ENCODE peak calls at places on chromosomes 2 and 18, in nine cellular contexts. One of them, this sample, is unnamed.

GRCh38 chr18:59810183-59810582 is 89.6 kb upstream of the PMAIP1 start:
- DNase-seq in H4: no peak
- DNase-seq in ELR: no peak
- DNase-seq in stimulated activated CD4-positive, alpha-beta T cell treated with anti-CD3 and anti-CD28 coated beads, Interleukin-15, amount 100 ng/mL, for 1 hour: no peak
- DNase-seq in stimulated activated naive B cell treated with anti-CD40 and anti-IgM and Interleukin-4, amounts not matched to agents 10 μg/mL and 1 μg/mL and 100 μg/mL, for 72 hours: no peak
- DNase-seq in GM06990: no peak
- DNase-seq in GM12865: peak
- DNase-seq in H7: no peak
- DNase-seq in posterior cingulate gyrus: no peak
- DNase-seq in this sample: no peak

GRCh38 chr18:6624271-6624670 is 105.2 kb upstream of the ARHGAP28 start:
- DNase-seq in H4: peak
- DNase-seq in ELR: peak
- DNase-seq in stimulated activated CD4-positive, alpha-beta T cell treated with anti-CD3 and anti-CD28 coated beads, Interleukin-15, amount 100 ng/mL, for 1 hour: no peak
- DNase-seq in stimulated activated naive B cell treated with anti-CD40 and anti-IgM and Interleukin-4, amounts not matched to agents 10 μg/mL and 1 μg/mL and 100 μg/mL, for 72 hours: no peak
- DNase-seq in GM06990: no peak
- DNase-seq in GM12865: no peak
- DNase-seq in H7: no peak
- DNase-seq in posterior cingulate gyrus: no peak
- DNase-seq in this sample: no peak

GRCh38 chr18:8745355-8746014 is 40.1 kb downstream of the MTCL1 start:
- DNase-seq in H4: no peak
- DNase-seq in ELR: no peak
- DNase-seq in stimulated activated CD4-positive, alpha-beta T cell treated with anti-CD3 and anti-CD28 coated beads, Interleukin-15, amount 100 ng/mL, for 1 hour: no peak
- DNase-seq in stimulated activated naive B cell treated with anti-CD40 and anti-IgM and Interleukin-4, amounts not matched to agents 10 μg/mL and 1 μg/mL and 100 μg/mL, for 72 hours: no peak
- DNase-seq in GM06990: no peak
- DNase-seq in GM12865: no peak
- DNase-seq in H7: no peak
- DNase-seq in posterior cingulate gyrus: no peak
- DNase-seq in this sample: no peak

GRCh38 chr18:57798713-57799373 is 4.3 kb downstream of the ATP8B1 start:
- DNase-seq in H4: no peak
- DNase-seq in ELR: no peak
- DNase-seq in stimulated activated CD4-positive, alpha-beta T cell treated with anti-CD3 and anti-CD28 coated beads, Interleukin-15, amount 100 ng/mL, for 1 hour: no peak
- DNase-seq in stimulated activated naive B cell treated with anti-CD40 and anti-IgM and Interleukin-4, amounts not matched to agents 10 μg/mL and 1 μg/mL and 100 μg/mL, for 72 hours: no peak
- DNase-seq in GM06990: no peak
- DNase-seq in GM12865: no peak
- DNase-seq in H7: no peak
- DNase-seq in posterior cingulate gyrus: no peak
- DNase-seq in this sample: no peak

GRCh38 chr2:42906557-42907380 is 114.4 kb upstream of the HAAO start:
- DNase-seq in H4: peak
- DNase-seq in ELR: no peak
- DNase-seq in stimulated activated CD4-positive, alpha-beta T cell treated with anti-CD3 and anti-CD28 coated beads, Interleukin-15, amount 100 ng/mL, for 1 hour: no peak
- DNase-seq in stimulated activated naive B cell treated with anti-CD40 and anti-IgM and Interleukin-4, amounts not matched to agents 10 μg/mL and 1 μg/mL and 100 μg/mL, for 72 hours: no peak
- DNase-seq in GM06990: no peak
- DNase-seq in GM12865: peak
- DNase-seq in H7: peak
- DNase-seq in posterior cingulate gyrus: no peak
- DNase-seq in this sample: peak

GRCh38 chr2:225002039-225002655 is 40.1 kb downstream of the DOCK10 start:
- DNase-seq in H4: peak
- DNase-seq in ELR: peak
- DNase-seq in stimulated activated CD4-positive, alpha-beta T cell treated with anti-CD3 and anti-CD28 coated beads, Interleukin-15, amount 100 ng/mL, for 1 hour: peak
- DNase-seq in stimulated activated naive B cell treated with anti-CD40 and anti-IgM and Interleukin-4, amounts not matched to agents 10 μg/mL and 1 μg/mL and 100 μg/mL, for 72 hours: peak
- DNase-seq in GM06990: no peak
- DNase-seq in GM12865: peak
- DNase-seq in H7: peak
- DNase-seq in posterior cingulate gyrus: peak
- DNase-seq in this sample: peak

GRCh38 chr2:26764906-26765305 is 822 bp downstream of the SLC35F6 start:
- DNase-seq in H4: no peak
- DNase-seq in ELR: no peak
- DNase-seq in stimulated activated CD4-positive, alpha-beta T cell treated with anti-CD3 and anti-CD28 coated beads, Interleukin-15, amount 100 ng/mL, for 1 hour: no peak
- DNase-seq in stimulated activated naive B cell treated with anti-CD40 and anti-IgM and Interleukin-4, amounts not matched to agents 10 μg/mL and 1 μg/mL and 100 μg/mL, for 72 hours: no peak
- DNase-seq in GM06990: no peak
- DNase-seq in GM12865: no peak
- DNase-seq in H7: peak
- DNase-seq in posterior cingulate gyrus: no peak
- DNase-seq in this sample: no peak

GRCh38 chr2:17375262-17375661 is 143.0 kb downstream of the RAD51AP2 start:
- DNase-seq in H4: no peak
- DNase-seq in ELR: no peak
- DNase-seq in stimulated activated CD4-positive, alpha-beta T cell treated with anti-CD3 and anti-CD28 coated beads, Interleukin-15, amount 100 ng/mL, for 1 hour: no peak
- DNase-seq in stimulated activated naive B cell treated with anti-CD40 and anti-IgM and Interleukin-4, amounts not matched to agents 10 μg/mL and 1 μg/mL and 100 μg/mL, for 72 hours: no peak
- DNase-seq in GM06990: no peak
- DNase-seq in GM12865: peak
- DNase-seq in H7: no peak
- DNase-seq in posterior cingulate gyrus: no peak
- DNase-seq in this sample: peak

GRCh38 chr2:69594341-69594740 is 49.2 kb downstream of the AAK1 start:
- DNase-seq in H4: peak
- DNase-seq in ELR: no peak
- DNase-seq in stimulated activated CD4-positive, alpha-beta T cell treated with anti-CD3 and anti-CD28 coated beads, Interleukin-15, amount 100 ng/mL, for 1 hour: no peak
- DNase-seq in stimulated activated naive B cell treated with anti-CD40 and anti-IgM and Interleukin-4, amounts not matched to agents 10 μg/mL and 1 μg/mL and 100 μg/mL, for 72 hours: no peak
- DNase-seq in GM06990: no peak
- DNase-seq in GM12865: no peak
- DNase-seq in H7: no peak
- DNase-seq in posterior cingulate gyrus: no peak
- DNase-seq in this sample: no peak

GRCh38 chr18:62085766-62086165 is 101.1 kb downstream of the PIGN start:
- DNase-seq in H4: no peak
- DNase-seq in ELR: peak
- DNase-seq in stimulated activated CD4-positive, alpha-beta T cell treated with anti-CD3 and anti-CD28 coated beads, Interleukin-15, amount 100 ng/mL, for 1 hour: no peak
- DNase-seq in stimulated activated naive B cell treated with anti-CD40 and anti-IgM and Interleukin-4, amounts not matched to agents 10 μg/mL and 1 μg/mL and 100 μg/mL, for 72 hours: no peak
- DNase-seq in GM06990: no peak
- DNase-seq in GM12865: no peak
- DNase-seq in H7: no peak
- DNase-seq in posterior cingulate gyrus: no peak
- DNase-seq in this sample: no peak

GRCh38 chr2:27776097-27776496 is 4.6 kb downstream of the MRPL33 start:
- DNase-seq in H4: no peak
- DNase-seq in ELR: peak
- DNase-seq in stimulated activated CD4-positive, alpha-beta T cell treated with anti-CD3 and anti-CD28 coated beads, Interleukin-15, amount 100 ng/mL, for 1 hour: no peak
- DNase-seq in stimulated activated naive B cell treated with anti-CD40 and anti-IgM and Interleukin-4, amounts not matched to agents 10 μg/mL and 1 μg/mL and 100 μg/mL, for 72 hours: no peak
- DNase-seq in GM06990: no peak
- DNase-seq in GM12865: no peak
- DNase-seq in H7: no peak
- DNase-seq in posterior cingulate gyrus: peak
- DNase-seq in this sample: no peak

GRCh38 chr18:54888933-54889332 is 60.7 kb downstream of the RAB27B start:
- DNase-seq in H4: no peak
- DNase-seq in ELR: peak
- DNase-seq in stimulated activated CD4-positive, alpha-beta T cell treated with anti-CD3 and anti-CD28 coated beads, Interleukin-15, amount 100 ng/mL, for 1 hour: no peak
- DNase-seq in stimulated activated naive B cell treated with anti-CD40 and anti-IgM and Interleukin-4, amounts not matched to agents 10 μg/mL and 1 μg/mL and 100 μg/mL, for 72 hours: no peak
- DNase-seq in GM06990: no peak
- DNase-seq in GM12865: no peak
- DNase-seq in H7: no peak
- DNase-seq in posterior cingulate gyrus: no peak
- DNase-seq in this sample: no peak

GRCh38 chr2:185318271-185318724 is 420.3 kb upstream of the FSIP2 start:
- DNase-seq in H4: no peak
- DNase-seq in ELR: peak
- DNase-seq in stimulated activated CD4-positive, alpha-beta T cell treated with anti-CD3 and anti-CD28 coated beads, Interleukin-15, amount 100 ng/mL, for 1 hour: no peak
- DNase-seq in stimulated activated naive B cell treated with anti-CD40 and anti-IgM and Interleukin-4, amounts not matched to agents 10 μg/mL and 1 μg/mL and 100 μg/mL, for 72 hours: no peak
- DNase-seq in GM06990: no peak
- DNase-seq in GM12865: no peak
- DNase-seq in H7: no peak
- DNase-seq in posterior cingulate gyrus: no peak
- DNase-seq in this sample: no peak

GRCh38 chr2:85772019-85772745 is 18.4 kb downstream of the ATOH8 start:
- DNase-seq in H4: peak
- DNase-seq in ELR: peak
- DNase-seq in stimulated activated CD4-positive, alpha-beta T cell treated with anti-CD3 and anti-CD28 coated beads, Interleukin-15, amount 100 ng/mL, for 1 hour: no peak
- DNase-seq in stimulated activated naive B cell treated with anti-CD40 and anti-IgM and Interleukin-4, amounts not matched to agents 10 μg/mL and 1 μg/mL and 100 μg/mL, for 72 hours: no peak
- DNase-seq in GM06990: no peak
- DNase-seq in GM12865: no peak
- DNase-seq in H7: peak
- DNase-seq in posterior cingulate gyrus: peak
- DNase-seq in this sample: peak

GRCh38 chr2:104572856-104573255 is 281.1 kb upstream of the POU3F3 start:
- DNase-seq in H4: no peak
- DNase-seq in ELR: no peak
- DNase-seq in stimulated activated CD4-positive, alpha-beta T cell treated with anti-CD3 and anti-CD28 coated beads, Interleukin-15, amount 100 ng/mL, for 1 hour: no peak
- DNase-seq in stimulated activated naive B cell treated with anti-CD40 and anti-IgM and Interleukin-4, amounts not matched to agents 10 μg/mL and 1 μg/mL and 100 μg/mL, for 72 hours: no peak
- DNase-seq in GM06990: no peak
- DNase-seq in GM12865: no peak
- DNase-seq in H7: no peak
- DNase-seq in posterior cingulate gyrus: no peak
- DNase-seq in this sample: no peak

GRCh38 chr2:70084973-70085710 is 2.1 kb upstream of the PCBP1 start:
- DNase-seq in H4: no peak
- DNase-seq in ELR: no peak
- DNase-seq in stimulated activated CD4-positive, alpha-beta T cell treated with anti-CD3 and anti-CD28 coated beads, Interleukin-15, amount 100 ng/mL, for 1 hour: peak
- DNase-seq in stimulated activated naive B cell treated with anti-CD40 and anti-IgM and Interleukin-4, amounts not matched to agents 10 μg/mL and 1 μg/mL and 100 μg/mL, for 72 hours: no peak
- DNase-seq in GM06990: peak
- DNase-seq in GM12865: peak
- DNase-seq in H7: peak
- DNase-seq in posterior cingulate gyrus: no peak
- DNase-seq in this sample: peak

GRCh38 chr2:83386559-83386958 is 1072.5 kb downstream of the SUCLG1 start:
- DNase-seq in H4: no peak
- DNase-seq in ELR: no peak
- DNase-seq in stimulated activated CD4-positive, alpha-beta T cell treated with anti-CD3 and anti-CD28 coated beads, Interleukin-15, amount 100 ng/mL, for 1 hour: no peak
- DNase-seq in stimulated activated naive B cell treated with anti-CD40 and anti-IgM and Interleukin-4, amounts not matched to agents 10 μg/mL and 1 μg/mL and 100 μg/mL, for 72 hours: no peak
- DNase-seq in GM06990: no peak
- DNase-seq in GM12865: no peak
- DNase-seq in H7: no peak
- DNase-seq in posterior cingulate gyrus: no peak
- DNase-seq in this sample: no peak

GRCh38 chr18:79657342-79657996 is 22.1 kb upstream of the CTDP1 start:
- DNase-seq in H4: no peak
- DNase-seq in ELR: no peak
- DNase-seq in stimulated activated CD4-positive, alpha-beta T cell treated with anti-CD3 and anti-CD28 coated beads, Interleukin-15, amount 100 ng/mL, for 1 hour: no peak
- DNase-seq in stimulated activated naive B cell treated with anti-CD40 and anti-IgM and Interleukin-4, amounts not matched to agents 10 μg/mL and 1 μg/mL and 100 μg/mL, for 72 hours: no peak
- DNase-seq in GM06990: no peak
- DNase-seq in GM12865: no peak
- DNase-seq in H7: peak
- DNase-seq in posterior cingulate gyrus: no peak
- DNase-seq in this sample: peak

GRCh38 chr2:199543606-199544172 is 86.0 kb upstream of the SATB2 start:
- DNase-seq in H4: no peak
- DNase-seq in ELR: no peak
- DNase-seq in stimulated activated CD4-positive, alpha-beta T cell treated with anti-CD3 and anti-CD28 coated beads, Interleukin-15, amount 100 ng/mL, for 1 hour: no peak
- DNase-seq in stimulated activated naive B cell treated with anti-CD40 and anti-IgM and Interleukin-4, amounts not matched to agents 10 μg/mL and 1 μg/mL and 100 μg/mL, for 72 hours: no peak
- DNase-seq in GM06990: no peak
- DNase-seq in GM12865: no peak
- DNase-seq in H7: no peak
- DNase-seq in posterior cingulate gyrus: no peak
- DNase-seq in this sample: no peak

GRCh38 chr2:46256563-46257142 is 40.6 kb upstream of the EPAS1 start:
- DNase-seq in H4: no peak
- DNase-seq in ELR: no peak
- DNase-seq in stimulated activated CD4-positive, alpha-beta T cell treated with anti-CD3 and anti-CD28 coated beads, Interleukin-15, amount 100 ng/mL, for 1 hour: no peak
- DNase-seq in stimulated activated naive B cell treated with anti-CD40 and anti-IgM and Interleukin-4, amounts not matched to agents 10 μg/mL and 1 μg/mL and 100 μg/mL, for 72 hours: no peak
- DNase-seq in GM06990: no peak
- DNase-seq in GM12865: no peak
- DNase-seq in H7: no peak
- DNase-seq in posterior cingulate gyrus: no peak
- DNase-seq in this sample: no peak

GRCh38 chr2:16311521-16312440 is 353.9 kb downstream of the CYRIA start:
- DNase-seq in H4: no peak
- DNase-seq in ELR: no peak
- DNase-seq in stimulated activated CD4-positive, alpha-beta T cell treated with anti-CD3 and anti-CD28 coated beads, Interleukin-15, amount 100 ng/mL, for 1 hour: no peak
- DNase-seq in stimulated activated naive B cell treated with anti-CD40 and anti-IgM and Interleukin-4, amounts not matched to agents 10 μg/mL and 1 μg/mL and 100 μg/mL, for 72 hours: no peak
- DNase-seq in GM06990: no peak
- DNase-seq in GM12865: no peak
- DNase-seq in H7: no peak
- DNase-seq in posterior cingulate gyrus: no peak
- DNase-seq in this sample: no peak

GRCh38 chr2:68094111-68094510 is 31.3 kb upstream of the C1D start:
- DNase-seq in H4: no peak
- DNase-seq in ELR: no peak
- DNase-seq in stimulated activated CD4-positive, alpha-beta T cell treated with anti-CD3 and anti-CD28 coated beads, Interleukin-15, amount 100 ng/mL, for 1 hour: no peak
- DNase-seq in stimulated activated naive B cell treated with anti-CD40 and anti-IgM and Interleukin-4, amounts not matched to agents 10 μg/mL and 1 μg/mL and 100 μg/mL, for 72 hours: no peak
- DNase-seq in GM06990: no peak
- DNase-seq in GM12865: no peak
- DNase-seq in H7: no peak
- DNase-seq in posterior cingulate gyrus: no peak
- DNase-seq in this sample: no peak

GRCh38 chr2:222693837-222694236 is 22.4 kb downstream of the MOGAT1 start:
- DNase-seq in H4: peak
- DNase-seq in ELR: peak
- DNase-seq in stimulated activated CD4-positive, alpha-beta T cell treated with anti-CD3 and anti-CD28 coated beads, Interleukin-15, amount 100 ng/mL, for 1 hour: no peak
- DNase-seq in stimulated activated naive B cell treated with anti-CD40 and anti-IgM and Interleukin-4, amounts not matched to agents 10 μg/mL and 1 μg/mL and 100 μg/mL, for 72 hours: no peak
- DNase-seq in GM06990: no peak
- DNase-seq in GM12865: peak
- DNase-seq in H7: no peak
- DNase-seq in posterior cingulate gyrus: no peak
- DNase-seq in this sample: no peak

GRCh38 chr18:67919316-67919715 is 402.8 kb upstream of the DSEL start:
- DNase-seq in H4: no peak
- DNase-seq in ELR: no peak
- DNase-seq in stimulated activated CD4-positive, alpha-beta T cell treated with anti-CD3 and anti-CD28 coated beads, Interleukin-15, amount 100 ng/mL, for 1 hour: no peak
- DNase-seq in stimulated activated naive B cell treated with anti-CD40 and anti-IgM and Interleukin-4, amounts not matched to agents 10 μg/mL and 1 μg/mL and 100 μg/mL, for 72 hours: no peak
- DNase-seq in GM06990: no peak
- DNase-seq in GM12865: no peak
- DNase-seq in H7: no peak
- DNase-seq in posterior cingulate gyrus: no peak
- DNase-seq in this sample: no peak

GRCh38 chr2:46336560-46336959 is 39.4 kb downstream of the EPAS1 start:
- DNase-seq in H4: no peak
- DNase-seq in ELR: peak
- DNase-seq in stimulated activated CD4-positive, alpha-beta T cell treated with anti-CD3 and anti-CD28 coated beads, Interleukin-15, amount 100 ng/mL, for 1 hour: no peak
- DNase-seq in stimulated activated naive B cell treated with anti-CD40 and anti-IgM and Interleukin-4, amounts not matched to agents 10 μg/mL and 1 μg/mL and 100 μg/mL, for 72 hours: no peak
- DNase-seq in GM06990: no peak
- DNase-seq in GM12865: no peak
- DNase-seq in H7: no peak
- DNase-seq in posterior cingulate gyrus: no peak
- DNase-seq in this sample: no peak

GRCh38 chr18:48859311-48860275 is 91.2 kb downstream of the SMAD7 start:
- DNase-seq in H4: no peak
- DNase-seq in ELR: no peak
- DNase-seq in stimulated activated CD4-positive, alpha-beta T cell treated with anti-CD3 and anti-CD28 coated beads, Interleukin-15, amount 100 ng/mL, for 1 hour: no peak
- DNase-seq in stimulated activated naive B cell treated with anti-CD40 and anti-IgM and Interleukin-4, amounts not matched to agents 10 μg/mL and 1 μg/mL and 100 μg/mL, for 72 hours: no peak
- DNase-seq in GM06990: no peak
- DNase-seq in GM12865: no peak
- DNase-seq in H7: peak
- DNase-seq in posterior cingulate gyrus: peak
- DNase-seq in this sample: peak

GRCh38 chr2:102753563-102754159 is 8.2 kb upstream of the TMEM182 start:
- DNase-seq in H4: peak
- DNase-seq in ELR: peak
- DNase-seq in stimulated activated CD4-positive, alpha-beta T cell treated with anti-CD3 and anti-CD28 coated beads, Interleukin-15, amount 100 ng/mL, for 1 hour: no peak
- DNase-seq in stimulated activated naive B cell treated with anti-CD40 and anti-IgM and Interleukin-4, amounts not matched to agents 10 μg/mL and 1 μg/mL and 100 μg/mL, for 72 hours: no peak
- DNase-seq in GM06990: no peak
- DNase-seq in GM12865: peak
- DNase-seq in H7: no peak
- DNase-seq in posterior cingulate gyrus: peak
- DNase-seq in this sample: peak

GRCh38 chr2:117698287-117698686 is 116.2 kb upstream of the DDX18 start:
- DNase-seq in H4: no peak
- DNase-seq in ELR: no peak
- DNase-seq in stimulated activated CD4-positive, alpha-beta T cell treated with anti-CD3 and anti-CD28 coated beads, Interleukin-15, amount 100 ng/mL, for 1 hour: no peak
- DNase-seq in stimulated activated naive B cell treated with anti-CD40 and anti-IgM and Interleukin-4, amounts not matched to agents 10 μg/mL and 1 μg/mL and 100 μg/mL, for 72 hours: no peak
- DNase-seq in GM06990: no peak
- DNase-seq in GM12865: no peak
- DNase-seq in H7: no peak
- DNase-seq in posterior cingulate gyrus: no peak
- DNase-seq in this sample: no peak

GRCh38 chr18:3869848-3870247 is 419.9 kb downstream of the TGIF1 start:
- DNase-seq in H4: peak
- DNase-seq in ELR: peak
- DNase-seq in stimulated activated CD4-positive, alpha-beta T cell treated with anti-CD3 and anti-CD28 coated beads, Interleukin-15, amount 100 ng/mL, for 1 hour: no peak
- DNase-seq in stimulated activated naive B cell treated with anti-CD40 and anti-IgM and Interleukin-4, amounts not matched to agents 10 μg/mL and 1 μg/mL and 100 μg/mL, for 72 hours: no peak
- DNase-seq in GM06990: no peak
- DNase-seq in GM12865: peak
- DNase-seq in H7: peak
- DNase-seq in posterior cingulate gyrus: no peak
- DNase-seq in this sample: no peak

GRCh38 chr2:184560603-184561002 is 37.7 kb upstream of the ZNF804A start:
- DNase-seq in H4: no peak
- DNase-seq in ELR: no peak
- DNase-seq in stimulated activated CD4-positive, alpha-beta T cell treated with anti-CD3 and anti-CD28 coated beads, Interleukin-15, amount 100 ng/mL, for 1 hour: no peak
- DNase-seq in stimulated activated naive B cell treated with anti-CD40 and anti-IgM and Interleukin-4, amounts not matched to agents 10 μg/mL and 1 μg/mL and 100 μg/mL, for 72 hours: no peak
- DNase-seq in GM06990: no peak
- DNase-seq in GM12865: no peak
- DNase-seq in H7: no peak
- DNase-seq in posterior cingulate gyrus: no peak
- DNase-seq in this sample: no peak

GRCh38 chr2:152623076-152623740 is 94.1 kb downstream of the PRPF40A start:
- DNase-seq in H4: no peak
- DNase-seq in ELR: no peak
- DNase-seq in stimulated activated CD4-positive, alpha-beta T cell treated with anti-CD3 and anti-CD28 coated beads, Interleukin-15, amount 100 ng/mL, for 1 hour: no peak
- DNase-seq in stimulated activated naive B cell treated with anti-CD40 and anti-IgM and Interleukin-4, amounts not matched to agents 10 μg/mL and 1 μg/mL and 100 μg/mL, for 72 hours: no peak
- DNase-seq in GM06990: no peak
- DNase-seq in GM12865: no peak
- DNase-seq in H7: no peak
- DNase-seq in posterior cingulate gyrus: peak
- DNase-seq in this sample: no peak

This sample was measured in retina.